ENCODE peak calls at places on chromosome 3, in seven cellular contexts. One of them, this sample, is unnamed.

GRCh38 chr3:172512363-172512762 is 10.9 kb downstream of the TNFSF10 start:
- DNase-seq in fibroblast of mammary gland: no peak
- DNase-seq in GM23248: no peak
- DNase-seq in Panc1: no peak
- DNase-seq in A549: no peak
- DNase-seq in fibroblast of lung: no peak
- DNase-seq in uterus: no peak
- DNase-seq in this sample: peak

GRCh38 chr3:107315136-107315535 is 62.1 kb upstream of the CCDC54 start:
- DNase-seq in uterus: no peak
- DNase-seq in fibroblast of mammary gland: peak
- DNase-seq in GM23248: peak
- DNase-seq in A549: no peak
- DNase-seq in Panc1: no peak
- DNase-seq in fibroblast of lung: peak
- DNase-seq in this sample: no peak

GRCh38 chr3:196631655-196632032 is 7.8 kb upstream of the NRROS start:
- DNase-seq in A549: no peak
- DNase-seq in GM23248: peak
- DNase-seq in Panc1: no peak
- DNase-seq in fibroblast of lung: no peak
- DNase-seq in fibroblast of mammary gland: no peak
- DNase-seq in uterus: no peak
- DNase-seq in this sample: no peak

GRCh38 chr3:27971600-27971999 is 249.5 kb upstream of the EOMES start:
- DNase-seq in fibroblast of mammary gland: no peak
- DNase-seq in GM23248: no peak
- DNase-seq in uterus: no peak
- DNase-seq in fibroblast of lung: no peak
- DNase-seq in A549: no peak
- DNase-seq in Panc1: no peak
- DNase-seq in this sample: no peak

GRCh38 chr3:123202451-123202850 is 708 bp downstream of the SEC22A start:
- DNase-seq in uterus: no peak
- DNase-seq in Panc1: no peak
- DNase-seq in fibroblast of lung: no peak
- DNase-seq in fibroblast of mammary gland: no peak
- DNase-seq in GM23248: peak
- DNase-seq in A549: peak
- DNase-seq in this sample: peak

GRCh38 chr3:53806182-53807116 is 39.8 kb downstream of the CHDH start:
- DNase-seq in fibroblast of lung: peak
- DNase-seq in fibroblast of mammary gland: peak
- DNase-seq in uterus: no peak
- DNase-seq in A549: peak
- DNase-seq in GM23248: peak
- DNase-seq in Panc1: no peak
- DNase-seq in this sample: peak

GRCh38 chr3:82132210-82133069 is 371.0 kb upstream of the GBE1 start:
- DNase-seq in Panc1: no peak
- DNase-seq in fibroblast of mammary gland: no peak
- DNase-seq in GM23248: no peak
- DNase-seq in A549: no peak
- DNase-seq in fibroblast of lung: no peak
- DNase-seq in uterus: no peak
- DNase-seq in this sample: no peak

GRCh38 chr3:117927831-117928230 is 1106.8 kb downstream of the IGSF11 start:
- DNase-seq in Panc1: no peak
- DNase-seq in GM23248: peak
- DNase-seq in A549: no peak
- DNase-seq in uterus: no peak
- DNase-seq in fibroblast of mammary gland: no peak
- DNase-seq in fibroblast of lung: no peak
- DNase-seq in this sample: no peak

GRCh38 chr3:64612916-64613526 is 74.8 kb downstream of the ADAMTS9 start:
- DNase-seq in fibroblast of lung: no peak
- DNase-seq in uterus: no peak
- DNase-seq in GM23248: no peak
- DNase-seq in A549: no peak
- DNase-seq in Panc1: no peak
- DNase-seq in fibroblast of mammary gland: no peak
- DNase-seq in this sample: no peak

GRCh38 chr3:138180375-138181029 is 5.8 kb upstream of the DBR1 start:
- DNase-seq in uterus: no peak
- DNase-seq in Panc1: no peak
- DNase-seq in fibroblast of lung: peak
- DNase-seq in A549: peak
- DNase-seq in fibroblast of mammary gland: peak
- DNase-seq in GM23248: peak
- DNase-seq in this sample: peak

GRCh38 chr3:45673273-45673672 is 15.9 kb upstream of the SACM1L start:
- DNase-seq in A549: no peak
- DNase-seq in uterus: no peak
- DNase-seq in fibroblast of mammary gland: no peak
- DNase-seq in fibroblast of lung: no peak
- DNase-seq in Panc1: no peak
- DNase-seq in GM23248: no peak
- DNase-seq in this sample: no peak

GRCh38 chr3:72255736-72256559 is 471.0 kb upstream of the PROK2 start:
- DNase-seq in GM23248: no peak
- DNase-seq in A549: no peak
- DNase-seq in uterus: peak
- DNase-seq in Panc1: no peak
- DNase-seq in fibroblast of mammary gland: no peak
- DNase-seq in fibroblast of lung: peak
- DNase-seq in this sample: no peak

GRCh38 chr3:65039754-65040210 is 352.0 kb upstream of the ADAMTS9 start:
- DNase-seq in Panc1: no peak
- DNase-seq in uterus: peak
- DNase-seq in fibroblast of mammary gland: peak
- DNase-seq in A549: peak
- DNase-seq in fibroblast of lung: no peak
- DNase-seq in GM23248: peak
- DNase-seq in this sample: peak

GRCh38 chr3:172751188-172751571 is 654 bp downstream of the ECT2 start:
- DNase-seq in fibroblast of mammary gland: peak
- DNase-seq in uterus: no peak
- DNase-seq in GM23248: peak
- DNase-seq in A549: peak
- DNase-seq in Panc1: no peak
- DNase-seq in fibroblast of lung: peak
- DNase-seq in this sample: peak

GRCh38 chr3:38579146-38579545 is 70.3 kb downstream of the SCN5A start:
- DNase-seq in Panc1: no peak
- DNase-seq in fibroblast of lung: no peak
- DNase-seq in fibroblast of mammary gland: no peak
- DNase-seq in A549: no peak
- DNase-seq in GM23248: peak
- DNase-seq in uterus: no peak
- DNase-seq in this sample: peak

GRCh38 chr3:48411041-48411588 is 18.8 kb downstream of the PLXNB1 start:
- DNase-seq in Panc1: no peak
- DNase-seq in GM23248: no peak
- DNase-seq in fibroblast of lung: no peak
- DNase-seq in uterus: peak
- DNase-seq in fibroblast of mammary gland: no peak
- DNase-seq in A549: no peak
- DNase-seq in this sample: no peak

GRCh38 chr3:191563722-191564121 is 102.8 kb downstream of the PYDC2 start:
- DNase-seq in Panc1: no peak
- DNase-seq in fibroblast of mammary gland: no peak
- DNase-seq in GM23248: no peak
- DNase-seq in uterus: no peak
- DNase-seq in A549: no peak
- DNase-seq in fibroblast of lung: no peak
- DNase-seq in this sample: no peak

GRCh38 chr3:77281721-77282120 is 241.8 kb downstream of the ROBO2 start:
- DNase-seq in fibroblast of mammary gland: no peak
- DNase-seq in Panc1: no peak
- DNase-seq in uterus: no peak
- DNase-seq in GM23248: no peak
- DNase-seq in A549: no peak
- DNase-seq in fibroblast of lung: no peak
- DNase-seq in this sample: no peak

GRCh38 chr3:161939919-161940693 is 443.5 kb downstream of the OTOL1 start:
- DNase-seq in fibroblast of lung: peak
- DNase-seq in GM23248: peak
- DNase-seq in Panc1: no peak
- DNase-seq in fibroblast of mammary gland: peak
- DNase-seq in uterus: no peak
- DNase-seq in A549: no peak
- DNase-seq in this sample: peak

GRCh38 chr3:52223449-52224408 is 1.7 kb downstream of the TLR9 start:
- DNase-seq in GM23248: no peak
- DNase-seq in fibroblast of lung: no peak
- DNase-seq in A549: no peak
- DNase-seq in uterus: no peak
- DNase-seq in fibroblast of mammary gland: no peak
- DNase-seq in Panc1: no peak
- DNase-seq in this sample: no peak
- H3K4me3 ChIP-seq in GM23248: no peak
- H3K4me3 ChIP-seq in fibroblast of lung: no peak
- H3K4me3 ChIP-seq in A549: no peak
- H3K4me3 ChIP-seq in uterus: no peak
- H3K4me3 ChIP-seq in fibroblast of mammary gland: no peak
- H3K4me3 ChIP-seq in Panc1: no peak
- H3K4me3 ChIP-seq in this sample: no peak

DNA sequence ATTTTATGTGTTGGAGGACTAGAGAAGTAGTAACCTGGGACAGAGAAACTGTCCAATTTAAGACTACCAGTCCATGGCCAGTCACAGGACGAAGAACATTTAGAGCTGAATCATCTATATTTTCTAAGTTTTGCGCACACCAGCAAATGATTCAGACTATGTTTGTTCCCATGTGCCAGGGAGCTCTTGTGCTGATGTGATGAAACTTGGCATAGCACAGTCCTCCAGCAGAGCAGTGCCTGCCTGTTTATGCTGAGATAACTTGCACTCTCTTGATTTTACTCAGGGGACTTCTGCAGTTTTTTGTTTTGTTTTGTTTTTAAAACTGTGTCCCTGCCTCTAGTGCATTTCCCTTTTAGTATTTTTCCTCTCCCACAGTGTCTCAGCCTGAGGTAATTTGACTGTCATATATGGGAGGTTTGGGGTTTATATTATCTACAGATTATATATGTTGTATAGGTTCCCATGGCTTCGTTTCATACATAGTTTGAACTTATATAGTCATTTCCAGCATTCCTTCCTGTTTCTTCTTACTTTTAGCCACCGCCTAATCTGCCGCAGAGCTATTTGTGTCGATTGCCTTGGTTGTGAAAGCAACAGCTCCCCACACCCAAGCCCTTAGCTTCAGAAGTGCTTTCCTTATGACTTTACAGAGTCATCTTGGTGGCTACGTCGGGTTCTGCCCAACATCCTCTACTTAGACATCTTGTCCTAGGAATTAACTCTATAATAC is 45.5 kb downstream of the PPM1L start:
- DNase-seq in Panc1: no peak
- DNase-seq in fibroblast of lung: peak
- DNase-seq in GM23248: peak
- DNase-seq in uterus: no peak
- DNase-seq in fibroblast of mammary gland: peak
- DNase-seq in A549: no peak
- DNase-seq in this sample: peak
- H3K4me3 ChIP-seq in Panc1: no peak
- H3K4me3 ChIP-seq in fibroblast of lung: no peak
- H3K4me3 ChIP-seq in GM23248: peak
- H3K4me3 ChIP-seq in uterus: no peak
- H3K4me3 ChIP-seq in fibroblast of mammary gland: no peak
- H3K4me3 ChIP-seq in A549: no peak
- H3K4me3 ChIP-seq in this sample: no peak

GRCh38 chr3:169659858-169660614 is 3.5 kb downstream of the MECOM start:
- DNase-seq in fibroblast of lung: no peak
- DNase-seq in uterus: no peak
- DNase-seq in fibroblast of mammary gland: no peak
- DNase-seq in GM23248: no peak
- DNase-seq in Panc1: no peak
- DNase-seq in A549: no peak
- DNase-seq in this sample: peak

GRCh38 chr3:169660709-169661566 is 2.6 kb downstream of the MECOM start:
- DNase-seq in A549: no peak
- DNase-seq in fibroblast of mammary gland: no peak
- DNase-seq in uterus: no peak
- DNase-seq in Panc1: no peak
- DNase-seq in GM23248: peak
- DNase-seq in fibroblast of lung: peak
- DNase-seq in this sample: peak

GRCh38 chr3:169658311-169658931 is 5.1 kb downstream of the MECOM start:
- DNase-seq in fibroblast of mammary gland: no peak
- DNase-seq in fibroblast of lung: peak
- DNase-seq in GM23248: no peak
- DNase-seq in Panc1: no peak
- DNase-seq in uterus: no peak
- DNase-seq in A549: no peak
- DNase-seq in this sample: no peak

GRCh38 chr3:169657351-169658124 is 6.0 kb downstream of the MECOM start:
- DNase-seq in fibroblast of mammary gland: no peak
- DNase-seq in A549: no peak
- DNase-seq in fibroblast of lung: peak
- DNase-seq in uterus: no peak
- DNase-seq in GM23248: no peak
- DNase-seq in Panc1: no peak
- DNase-seq in this sample: no peak

GRCh38 chr3:169659096-169659521 is 4.4 kb downstream of the MECOM start:
- DNase-seq in GM23248: no peak
- DNase-seq in Panc1: no peak
- DNase-seq in fibroblast of mammary gland: no peak
- DNase-seq in A549: no peak
- DNase-seq in fibroblast of lung: peak
- DNase-seq in uterus: no peak
- DNase-seq in this sample: no peak
- H3K4me3 ChIP-seq in GM23248: no peak
- H3K4me3 ChIP-seq in Panc1: no peak
- H3K4me3 ChIP-seq in fibroblast of mammary gland: no peak
- H3K4me3 ChIP-seq in A549: no peak
- H3K4me3 ChIP-seq in fibroblast of lung: peak
- H3K4me3 ChIP-seq in uterus: no peak
- H3K4me3 ChIP-seq in this sample: no peak

DNA sequence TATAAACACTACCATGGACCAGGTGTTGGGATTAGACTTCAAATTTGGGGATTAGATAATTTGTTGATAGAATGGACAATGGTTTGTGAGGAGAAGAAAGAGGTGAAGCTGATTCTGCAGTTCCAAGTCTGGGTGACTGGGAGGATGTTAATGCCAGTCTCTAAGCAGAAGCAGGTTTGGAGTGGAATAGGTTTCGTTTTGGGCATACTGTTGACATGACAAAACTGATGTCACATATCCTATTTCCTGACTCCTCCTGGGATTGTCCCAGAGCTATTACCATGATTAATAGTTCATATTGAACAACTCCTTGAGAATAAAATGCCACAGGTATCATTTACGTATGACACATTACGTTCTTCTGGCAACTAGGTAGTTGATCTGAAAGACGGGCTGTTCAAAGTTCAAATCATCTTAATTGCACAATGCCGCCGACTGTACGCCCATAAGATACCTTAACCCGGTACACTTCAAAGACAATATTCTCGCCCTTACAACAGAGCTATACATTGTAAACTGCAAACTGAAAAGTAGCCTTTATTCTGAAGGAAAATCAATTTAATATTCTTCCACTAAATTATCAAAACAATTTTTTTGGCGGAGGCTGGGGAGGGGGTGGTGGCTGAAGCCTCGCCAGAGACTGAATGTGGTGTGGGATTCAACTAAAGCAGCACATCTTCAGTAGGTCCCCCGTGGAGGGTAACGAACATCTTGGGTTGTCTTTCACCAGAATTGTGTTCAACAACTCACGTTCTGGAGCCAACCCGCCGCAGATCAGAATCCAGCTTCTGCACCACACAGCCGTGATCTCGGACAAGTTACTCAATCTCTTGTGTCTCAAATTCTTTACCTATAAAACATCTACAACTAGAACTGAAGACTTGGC is 1.2 kb upstream of the RAB5A start:
- DNase-seq in A549: peak
- DNase-seq in GM23248: peak
- DNase-seq in uterus: peak
- DNase-seq in fibroblast of mammary gland: peak
- DNase-seq in fibroblast of lung: peak
- DNase-seq in Panc1: no peak
- DNase-seq in this sample: no peak
- H3K4me3 ChIP-seq in A549: peak
- H3K4me3 ChIP-seq in GM23248: peak
- H3K4me3 ChIP-seq in uterus: peak
- H3K4me3 ChIP-seq in fibroblast of mammary gland: peak
- H3K4me3 ChIP-seq in fibroblast of lung: peak
- H3K4me3 ChIP-seq in Panc1: peak
- H3K4me3 ChIP-seq in this sample: peak